ENCODE peak calls at places on chromosome 4, in seven cellular contexts. S is heart right ventricle, R is GM13977, U is nephron progenitor cell, P is LNCaP clone FGC, I is T-helper 9 cell, N is uterus. J is an unnamed sample.

GRCh38 chr4:38514465-38515146 is 149.4 kb upstream of the KLF3 start:
- DNase-seq in S (no peak), R (no peak), U (no peak), P (no peak), I (no peak), N (no peak), J (no peak)

GRCh38 chr4:109921384-109921808 is 8.7 kb downstream of the EGF start:
- DNase-seq in S (no peak), R (no peak), U (no peak), P (no peak), I (no peak), N (peak; percentile 20), J (no peak)

GRCh38 chr4:33477715-33478114 is 2757.5 kb downstream of the PCDH7 start:
- DNase-seq in S (no peak), R (no peak), U (no peak), P (no peak), I (no peak), N (no peak), J (no peak)

GRCh38 chr4:45442466-45442865 is 681.4 kb downstream of the GABRG1 start:
- DNase-seq in S (no peak), R (no peak), U (peak; percentile 8), P (peak; percentile 7), I (no peak), N (no peak), J (no peak)

GRCh38 chr4:71545168-71545567 is 206.3 kb downstream of the SLC4A4 start:
- DNase-seq in S (no peak), R (no peak), U (no peak), P (no peak), I (no peak), N (no peak), J (no peak)

GRCh38 chr4:73606465-73606974 is 13.7 kb downstream of the RASSF6 start:
- DNase-seq in S (no peak), R (peak; percentile 17), U (no peak), P (no peak), I (no peak), N (no peak), J (no peak)

GRCh38 chr4:83890231-83890630 is 354.3 kb downstream of the GPAT3 start:
- DNase-seq in S (no peak), R (no peak), U (no peak), P (no peak), I (no peak), N (no peak), J (no peak)

GRCh38 chr4:2043396-2044118 is 15.6 kb upstream of the NAT8L start:
- DNase-seq in S (no peak), R (no peak), U (no peak), P (no peak), I (no peak), N (no peak), J (no peak)

GRCh38 chr4:128355301-128355700 is 67.7 kb upstream of the PGRMC2 start:
- DNase-seq in S (peak; percentile 23), R (no peak), U (no peak), P (no peak), I (no peak), N (no peak), J (no peak)

GRCh38 chr4:182238355-182238931 is 4.8 kb upstream of the TENM3 start:
- DNase-seq in S (no peak), R (no peak), U (no peak), P (no peak), I (no peak), N (no peak), J (no peak)

GRCh38 chr4:41154814-41155177 is 59.5 kb downstream of the APBB2 start:
- DNase-seq in S (no peak), R (no peak), U (no peak), P (no peak), I (no peak), N (no peak), J (no peak)

GRCh38 chr4:44446191-44446590 is 2.4 kb downstream of the KCTD8 start:
- DNase-seq in S (no peak), R (no peak), U (no peak), P (no peak), I (no peak), N (no peak), J (no peak)

GRCh38 chr4:109989618-109990017 is 76.9 kb downstream of the EGF start:
- DNase-seq in S (no peak), R (no peak), U (no peak), P (no peak), I (no peak), N (no peak), J (no peak)